ENCODE peak calls at places on chromosomes 2 and 18, in ten cellular contexts. O is iris pigment epithelial cell; L is activated naive CD8-positive, alpha-beta T cell treated with anti-CD3 and anti-CD28 coated beads, Interleukin-2, amount 10 ng/mL, durations not matched to agents 7 days and 5 days; G is lower lobe of right lung; R is substantia nigra; N is bronchial epithelial cell; Y is NCI-H82; X is OCI-M1; I is NAMALWA; M is HCEC 1CT. E is an unnamed sample.

GRCh38 chr2:133871810-133872209 is 303.5 kb upstream of the NCKAP5 start:
- DNase-seq in O (no peak), L (no peak), G (no peak), R (no peak), N (peak), Y (no peak), X (no peak), I (no peak), M (peak), E (no peak)

GRCh38 chr2:240820014-240820606 is at the start of gene KIF1A:
- DNase-seq in O (no peak), L (no peak), G (no peak), R (peak), N (no peak), Y (peak), X (no peak), I (no peak), M (no peak), E (no peak)

GRCh38 chr2:53969285-53970094 is 1.3 kb downstream of the PSME4 start:
- DNase-seq in O (peak), L (no peak), G (no peak), R (no peak), N (peak), Y (peak), X (peak), I (peak), M (peak), E (no peak)

GRCh38 chr2:145332210-145332609 is 812.3 kb upstream of the ZEB2 start:
- DNase-seq in O (no peak), L (no peak), G (no peak), R (no peak), N (no peak), Y (no peak), X (no peak), I (no peak), M (no peak), E (no peak)

GRCh38 chr2:116802671-116803070 is 1011.8 kb upstream of the DDX18 start:
- DNase-seq in O (no peak), L (no peak), G (no peak), R (no peak), N (no peak), Y (no peak), X (no peak), I (no peak), M (no peak), E (no peak)

GRCh38 chr2:113211226-113212105 is 37.7 kb downstream of the PSD4 start:
- DNase-seq in O (peak), L (no peak), G (no peak), R (no peak), N (peak), Y (no peak), X (no peak), I (no peak), M (peak), E (no peak)

GRCh38 chr2:74558284-74559230 is 4.0 kb downstream of the DOK1 start:
- DNase-seq in O (no peak), L (no peak), G (no peak), R (no peak), N (no peak), Y (no peak), X (no peak), I (no peak), M (no peak), E (no peak)

GRCh38 chr18:76932026-76932819 is 109.9 kb downstream of the ZNF236 start:
- DNase-seq in O (peak), L (no peak), G (no peak), R (no peak), N (no peak), Y (no peak), X (no peak), I (no peak), M (no peak), E (no peak)

GRCh38 chr2:238100049-238100820 is at the start of gene ESPNL:
- DNase-seq in O (no peak), L (peak), G (no peak), R (no peak), N (no peak), Y (peak), X (no peak), I (no peak), M (no peak), E (no peak)

GRCh38 chr18:47944972-47945843 is 14.7 kb upstream of the SMAD2 start:
- DNase-seq in O (peak), L (no peak), G (no peak), R (no peak), N (peak), Y (no peak), X (peak), I (no peak), M (peak), E (no peak)

GRCh38 chr2:112010751-112011150 is 44.3 kb upstream of the TMEM87B start:
- DNase-seq in O (no peak), L (no peak), G (peak), R (no peak), N (peak), Y (no peak), X (peak), I (no peak), M (no peak), E (no peak)

GRCh38 chr2:223107825-223108224 is 55.8 kb downstream of the KCNE4 start:
- DNase-seq in O (no peak), L (no peak), G (no peak), R (no peak), N (no peak), Y (no peak), X (no peak), I (no peak), M (no peak), E (no peak)

GRCh38 chr2:40243581-40243980 is 208.3 kb downstream of the SLC8A1 start:
- DNase-seq in O (peak), L (no peak), G (no peak), R (no peak), N (no peak), Y (no peak), X (no peak), I (no peak), M (peak), E (no peak)

GRCh38 chr2:16546128-16546754 is 119.4 kb downstream of the CYRIA start:
- DNase-seq in O (peak), L (no peak), G (no peak), R (no peak), N (peak), Y (peak), X (peak), I (peak), M (no peak), E (no peak)

GRCh38 chr2:229454934-229455631 is 184.0 kb upstream of the PID1 start:
- DNase-seq in O (peak), L (no peak), G (no peak), R (no peak), N (peak), Y (no peak), X (no peak), I (no peak), M (peak), E (no peak)

GRCh38 chr18:67260841-67261240 is 255.7 kb downstream of the DSEL start:
- DNase-seq in O (peak), L (no peak), G (no peak), R (no peak), N (no peak), Y (no peak), X (no peak), I (no peak), M (no peak), E (no peak)

GRCh38 chr2:201182650-201183372 is at the start of gene CASP10:
- DNase-seq in O (peak), L (no peak), G (no peak), R (no peak), N (peak), Y (peak), X (peak), I (peak), M (peak), E (no peak)

GRCh38 chr2:176751314-176751713 is 461.3 kb upstream of the HNRNPA3 start:
- DNase-seq in O (no peak), L (no peak), G (no peak), R (no peak), N (no peak), Y (peak), X (no peak), I (no peak), M (no peak), E (no peak)

GRCh38 chr2:236545248-236545658 is 24.4 kb upstream of the ACKR3 start:
- DNase-seq in O (no peak), L (no peak), G (no peak), R (no peak), N (no peak), Y (no peak), X (no peak), I (peak), M (no peak), E (no peak)

GRCh38 chr2:101188683-101189405 is 37.7 kb upstream of the TBC1D8 start:
- DNase-seq in O (peak), L (no peak), G (no peak), R (no peak), N (no peak), Y (peak), X (no peak), I (peak), M (peak), E (no peak)

E was measured in cortex of kidney.